ENCODE peak calls at places on chromosomes 1 and 21, in seven cellular contexts. N, Z, B, T, W, R and A are unnamed samples.

GRCh38 chr1:240217398-240217797 is 125.7 kb downstream of the FMN2 start:
- DNase-seq in N (no peak), Z (no peak), B (no peak), T (no peak), W (no peak), R (no peak), A (no peak)

GRCh38 chr21:19781881-19782652 is 1216.1 kb upstream of the NCAM2 start:
- DNase-seq in N (no peak), Z (no peak), B (no peak), T (no peak), W (no peak), R (no peak), A (no peak)

GRCh38 chr1:53180951-53181350 is 15.7 kb upstream of the CPT2 start:
- DNase-seq in N (no peak), Z (no peak), B (no peak), T (no peak), W (no peak), R (no peak), A (no peak)

GRCh38 chr1:75423616-75424015 is 187.3 kb downstream of the SLC44A5 start:
- DNase-seq in N (no peak), Z (peak), B (no peak), T (no peak), W (no peak), R (no peak), A (no peak)

GRCh38 chr1:188043536-188044245 is 1214.9 kb downstream of the PLA2G4A start:
- DNase-seq in N (no peak), Z (no peak), B (no peak), T (no peak), W (no peak), R (no peak), A (no peak)

GRCh38 chr1:160605792-160606520 is 26.7 kb upstream of the CD84 start:
- DNase-seq in N (no peak), Z (no peak), B (no peak), T (no peak), W (no peak), R (no peak), A (no peak)

GRCh38 chr1:203915811-203916210 is 54.4 kb downstream of the SNRPE start:
- DNase-seq in N (peak), Z (no peak), B (no peak), T (no peak), W (no peak), R (no peak), A (no peak)

GRCh38 chr1:1889847-1890505 is 911 bp downstream of the GNB1 start:
- DNase-seq in N (no peak), Z (no peak), B (peak), T (peak), W (no peak), R (peak), A (no peak)

GRCh38 chr1:113390871-113391642 is 742 bp downstream of the MAGI3 start:
- DNase-seq in N (no peak), Z (peak), B (peak), T (peak), W (peak), R (peak), A (no peak)

GRCh38 chr1:183778006-183778405 is 26.9 kb upstream of the RGL1 start:
- DNase-seq in N (no peak), Z (no peak), B (no peak), T (no peak), W (no peak), R (no peak), A (no peak)

GRCh38 chr21:25107708-25108107 is 499.6 kb downstream of the MRPL39 start:
- DNase-seq in N (peak), Z (no peak), B (no peak), T (no peak), W (no peak), R (no peak), A (no peak)

GRCh38 chr1:31297273-31298247 is 728 bp downstream of the ZCCHC17 start:
- DNase-seq in N (no peak), Z (no peak), B (no peak), T (no peak), W (peak), R (no peak), A (peak)

GRCh38 chr1:203028784-203029553 is 2.7 kb downstream of the PPFIA4 start:
- DNase-seq in N (no peak), Z (no peak), B (no peak), T (no peak), W (peak), R (no peak), A (no peak)

GRCh38 chr21:33374080-33374873 is 28.9 kb upstream of the IFNGR2 start:
- DNase-seq in N (no peak), Z (peak), B (peak), T (peak), W (peak), R (peak), A (peak)

GRCh38 chr1:106785136-106785535 is 271.3 kb upstream of the PRMT6 start:
- DNase-seq in N (no peak), Z (peak), B (no peak), T (no peak), W (peak), R (no peak), A (no peak)

GRCh38 chr1:89085781-89086180 is 20.8 kb upstream of the GBP1 start:
- DNase-seq in N (no peak), Z (no peak), B (no peak), T (no peak), W (peak), R (peak), A (peak)

GRCh38 chr21:36709868-36710728 is 11.2 kb downstream of the SIM2 start:
- DNase-seq in N (no peak), Z (no peak), B (no peak), T (peak), W (no peak), R (no peak), A (no peak)

GRCh38 chr1:39189592-39190041 is 14.9 kb upstream of the MACF1 start:
- DNase-seq in N (no peak), Z (no peak), B (no peak), T (no peak), W (no peak), R (no peak), A (no peak)

GRCh38 chr1:18581420-18581880 is 49.2 kb upstream of the PAX7 start:
- DNase-seq in N (no peak), Z (peak), B (no peak), T (peak), W (peak), R (peak), A (no peak)

GRCh38 chr1:2980073-2980791 is 41.0 kb upstream of the ACTRT2 start:
- DNase-seq in N (no peak), Z (no peak), B (peak), T (peak), W (no peak), R (no peak), A (no peak)

GRCh38 chr1:150537732-150538684 is 11.2 kb upstream of the ADAMTSL4 start:
- DNase-seq in N (no peak), Z (no peak), B (peak), T (no peak), W (no peak), R (no peak), A (no peak)

GRCh38 chr1:17167041-17167782 is 37.7 kb upstream of the PADI1 start:
- DNase-seq in N (no peak), Z (no peak), B (no peak), T (no peak), W (no peak), R (no peak), A (no peak)

GRCh38 chr1:91884459-91885290 is 1.3 kb downstream of the TGFBR3 start:
- DNase-seq in N (no peak), Z (no peak), B (peak), T (peak), W (peak), R (peak), A (no peak)

GRCh38 chr1:27773732-27774445 is 870 bp downstream of the STX12 start:
- DNase-seq in N (no peak), Z (no peak), B (no peak), T (no peak), W (peak), R (no peak), A (peak)

GRCh38 chr1:244231572-244232315 is 180.7 kb downstream of the ZBTB18 start:
- DNase-seq in N (no peak), Z (peak), B (no peak), T (no peak), W (peak), R (no peak), A (no peak)

GRCh38 chr1:165828581-165829329 is 1.3 kb downstream of the UCK2 start:
- DNase-seq in N (peak), Z (peak), B (peak), T (peak), W (peak), R (peak), A (peak)

GRCh38 chr1:205610036-205610435 is 21.8 kb downstream of the ELK4 start:
- DNase-seq in N (no peak), Z (no peak), B (no peak), T (no peak), W (no peak), R (no peak), A (no peak)

GRCh38 chr1:67532452-67533216 is 102.4 kb upstream of the SERBP1 start:
- DNase-seq in N (peak), Z (peak), B (no peak), T (no peak), W (peak), R (no peak), A (peak)

GRCh38 chr1:210374600-210374953 is 45.9 kb downstream of the HHAT start:
- DNase-seq in N (no peak), Z (no peak), B (no peak), T (no peak), W (no peak), R (no peak), A (no peak)

GRCh38 chr1:93768380-93768863 is 86.8 kb upstream of the BCAR3 start:
- DNase-seq in N (no peak), Z (no peak), B (no peak), T (no peak), W (no peak), R (no peak), A (no peak)

GRCh38 chr1:24801169-24801568 is 55.9 kb downstream of the CLIC4 start:
- DNase-seq in N (no peak), Z (no peak), B (no peak), T (no peak), W (no peak), R (no peak), A (no peak)

GRCh38 chr1:11688506-11688905 is 3.0 kb upstream of the DRAXIN start:
- DNase-seq in N (no peak), Z (no peak), B (no peak), T (no peak), W (no peak), R (no peak), A (no peak)

GRCh38 chr1:43650306-43650941 is 475 bp downstream of the KDM4A start:
- DNase-seq in N (peak), Z (peak), B (peak), T (peak), W (peak), R (peak), A (peak)

GRCh38 chr21:43691086-43691795 is 27.7 kb upstream of the PDXK start:
- DNase-seq in N (no peak), Z (no peak), B (no peak), T (no peak), W (no peak), R (no peak), A (no peak)

GRCh38 chr1:48493970-48494769 is 22.2 kb upstream of the SPATA6 start:
- DNase-seq in N (peak), Z (no peak), B (no peak), T (no peak), W (no peak), R (no peak), A (peak)

GRCh38 chr1:26412180-26412840 is 1.7 kb downstream of the LIN28A start:
- DNase-seq in N (no peak), Z (no peak), B (no peak), T (peak), W (peak), R (no peak), A (no peak)

GRCh38 chr1:13794231-13795187 is 94.5 kb downstream of the PRDM2 start:
- DNase-seq in N (no peak), Z (no peak), B (no peak), T (no peak), W (no peak), R (no peak), A (no peak)

GRCh38 chr21:41610042-41610839 is 102.3 kb upstream of the TMPRSS2 start:
- DNase-seq in N (no peak), Z (peak), B (peak), T (peak), W (peak), R (peak), A (peak)

GRCh38 chr1:241325441-241325840 is 31.6 kb downstream of the RGS7 start:
- DNase-seq in N (no peak), Z (no peak), B (no peak), T (no peak), W (peak), R (no peak), A (no peak)